ENCODE peak calls at places on chromosomes 12 and 14, in four cellular contexts. V is tibial nerve, D is BE2C, X is fibroblast of lung. B is an unnamed sample.

GRCh38 chr12:31215521-31216232 is 110.3 kb downstream of the SINHCAF start:
- DNase-seq in V (no peak), D (no peak), X (no peak), B (no peak)

GRCh38 chr12:132516064-132517012 is 26.4 kb downstream of the FBRSL1 start:
- DNase-seq in V (no peak), D (no peak), X (no peak), B (no peak)

GRCh38 chr12:18139254-18139653 is 49.3 kb upstream of the RERGL start:
- DNase-seq in V (no peak), D (no peak), X (no peak), B (no peak)

GRCh38 chr14:32104308-32104707 is 27.2 kb downstream of the ARHGAP5 start:
- DNase-seq in V (no peak), D (no peak), X (no peak), B (no peak)

GRCh38 chr12:87140257-87140656 is 884.1 kb upstream of the MGAT4C start:
- DNase-seq in V (no peak), D (no peak), X (peak), B (no peak)

GRCh38 chr12:121295746-121296617 is 527 bp downstream of the CAMKK2 start:
- DNase-seq in V (no peak), D (no peak), X (no peak), B (no peak)

GRCh38 chr12:116864371-116865160 is 16.7 kb downstream of the HRK start:
- DNase-seq in V (no peak), D (no peak), X (peak), B (peak)

GRCh38 chr12:31118347-31118830 is 44.7 kb downstream of the DDX11 start:
- DNase-seq in V (no peak), D (no peak), X (no peak), B (no peak)

GRCh38 chr12:57759360-57759980 is 4.6 kb downstream of the MARCHF9 start:
- DNase-seq in V (no peak), D (peak), X (no peak), B (no peak)

GRCh38 chr14:101109347-101109638 is 205.8 kb upstream of the RTL1 start:
- DNase-seq in V (no peak), D (no peak), X (no peak), B (no peak)

GRCh38 chr12:67758119-67758873 is 109.8 kb downstream of the DYRK2 start:
- DNase-seq in V (no peak), D (no peak), X (no peak), B (no peak)

GRCh38 chr14:67524152-67524963 is 8.7 kb upstream of the PLEKHH1 start:
- DNase-seq in V (no peak), D (no peak), X (no peak), B (no peak)

GRCh38 chr12:53596920-53597363 is 29.2 kb downstream of the ATF7 start:
- DNase-seq in V (no peak), D (no peak), X (peak), B (peak)

GRCh38 chr14:64536488-64537245 is 3.9 kb upstream of the HSPA2 start:
- DNase-seq in V (no peak), D (no peak), X (no peak), B (peak)

GRCh38 chr12:12717586-12718381 is 616 bp downstream of the CDKN1B start:
- DNase-seq in V (peak), D (peak), X (no peak), B (no peak)

GRCh38 chr14:77053046-77053841 is 24.7 kb upstream of the IRF2BPL start:
- DNase-seq in V (peak), D (peak), X (peak), B (no peak)

GRCh38 chr14:96598332-96598928 is 96.2 kb downstream of the PAPOLA start:
- DNase-seq in V (no peak), D (peak), X (no peak), B (no peak)

GRCh38 chr14:24633353-24633752 is 637 bp downstream of the GZMB start:
- DNase-seq in V (no peak), D (no peak), X (no peak), B (no peak)

GRCh38 chr12:82665142-82665923 is 21.4 kb upstream of the TMTC2 start:
- DNase-seq in V (no peak), D (no peak), X (no peak), B (no peak)

GRCh38 chr12:116194935-116195431 is 82.5 kb downstream of the MED13L start:
- DNase-seq in V (no peak), D (no peak), X (no peak), B (no peak)

GRCh38 chr12:33977887-33978286 is 44.4 kb upstream of the ALG10 start:
- DNase-seq in V (no peak), D (no peak), X (no peak), B (no peak)

GRCh38 chr12:117121456-117121855 is 22.2 kb upstream of the TESC start:
- DNase-seq in V (no peak), D (no peak), X (no peak), B (no peak)

GRCh38 chr12:119180380-119181040 is 1.8 kb downstream of the HSPB8 start:
- DNase-seq in V (peak), D (no peak), X (peak), B (peak)

GRCh38 chr14:76772300-76773187 is 11.3 kb downstream of the VASH1 start:
- DNase-seq in V (peak), D (peak), X (peak), B (no peak)

GRCh38 chr12:57149309-57149900 is 2.0 kb upstream of the LRP1-AS start:
- DNase-seq in V (peak), D (no peak), X (peak), B (no peak)

GRCh38 chr14:47262801-47263200 is 412.6 kb downstream of the MDGA2 start:
- DNase-seq in V (no peak), D (no peak), X (no peak), B (no peak)

GRCh38 chr14:69350892-69351291 is 47.2 kb downstream of the ERH start:
- DNase-seq in V (no peak), D (no peak), X (no peak), B (no peak)

GRCh38 chr14:105885561-105886320 is 359.4 kb downstream of the TMEM121 start:
- DNase-seq in V (no peak), D (peak), X (no peak), B (no peak)

GRCh38 chr14:95196268-95196667 is 38.9 kb upstream of the DICER1 start:
- DNase-seq in V (no peak), D (no peak), X (no peak), B (no peak)

GRCh38 chr12:65881965-65882413 is 57.7 kb downstream of the HMGA2 start:
- DNase-seq in V (peak), D (no peak), X (peak), B (no peak)

GRCh38 chr12:121926874-121927706 is 8.7 kb downstream of the CFAP251 start:
- DNase-seq in V (no peak), D (no peak), X (no peak), B (no peak)

GRCh38 chr12:29273178-29273843 is 107.7 kb downstream of the ERGIC2 start:
- DNase-seq in V (no peak), D (no peak), X (no peak), B (no peak)

GRCh38 chr14:34650786-34651584 is 21.0 kb upstream of the SNX6 start:
- DNase-seq in V (no peak), D (no peak), X (peak), B (peak)

DNA sequence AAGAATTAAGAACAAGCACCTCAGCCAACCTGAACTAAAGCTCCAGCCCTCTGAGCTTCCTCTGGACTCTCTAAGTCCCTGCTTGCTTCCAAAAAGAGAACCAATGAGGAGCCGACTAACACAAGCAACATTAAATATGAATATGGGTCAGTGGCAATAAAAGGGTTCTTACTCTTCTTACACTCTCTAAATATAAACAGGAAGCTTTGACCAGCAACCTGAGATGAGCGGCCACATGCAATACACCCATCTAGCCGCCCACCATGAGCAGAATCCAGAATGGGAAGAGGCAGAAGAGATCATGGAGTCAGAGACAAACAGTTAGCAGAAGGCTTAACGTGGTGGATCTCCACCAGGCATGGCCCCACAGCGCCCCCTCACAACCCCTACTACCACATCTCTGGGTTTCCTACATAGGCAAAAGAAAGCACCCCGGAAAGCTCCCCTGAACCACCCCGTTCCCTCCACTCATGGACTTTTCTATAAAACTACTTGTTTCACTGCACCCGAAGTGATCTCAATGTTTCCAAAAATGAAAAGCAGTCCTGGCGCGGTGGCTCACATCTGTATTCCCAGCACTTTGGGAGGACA is 59.4 kb downstream of the TTC7B start:
- DNase-seq in V (no peak), D (no peak), X (no peak), B (no peak)
- TF ChIP-seq CTCF in V (no peak), D (peak), X (no peak), B (peak)

DNA sequence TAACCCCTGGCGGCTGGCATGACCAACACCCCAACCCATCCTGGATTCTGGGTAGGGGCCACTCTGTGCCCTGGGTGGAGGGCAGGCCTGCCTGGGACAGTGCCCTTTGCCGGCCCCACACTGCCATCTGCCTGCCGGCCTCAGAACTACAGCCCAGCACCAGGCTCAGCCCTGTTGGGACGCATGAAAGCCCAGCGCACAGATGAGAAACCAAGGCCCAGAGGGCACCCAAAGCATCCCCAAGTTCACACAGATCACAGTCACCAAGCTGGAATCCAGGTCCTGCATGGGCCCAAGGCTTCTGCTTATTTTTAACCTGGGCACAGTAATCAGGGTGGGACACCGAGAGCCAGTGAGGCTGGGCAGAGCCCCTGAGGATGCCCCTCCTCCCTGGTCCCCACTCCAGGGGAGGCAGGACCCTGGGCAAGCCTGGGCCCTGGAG is 26.2 kb downstream of the RFLNA start:
- DNase-seq in V (peak), D (peak), X (peak), B (peak)
- TF ChIP-seq CTCF in V (peak), D (peak), X (peak), B (peak)

DNA sequence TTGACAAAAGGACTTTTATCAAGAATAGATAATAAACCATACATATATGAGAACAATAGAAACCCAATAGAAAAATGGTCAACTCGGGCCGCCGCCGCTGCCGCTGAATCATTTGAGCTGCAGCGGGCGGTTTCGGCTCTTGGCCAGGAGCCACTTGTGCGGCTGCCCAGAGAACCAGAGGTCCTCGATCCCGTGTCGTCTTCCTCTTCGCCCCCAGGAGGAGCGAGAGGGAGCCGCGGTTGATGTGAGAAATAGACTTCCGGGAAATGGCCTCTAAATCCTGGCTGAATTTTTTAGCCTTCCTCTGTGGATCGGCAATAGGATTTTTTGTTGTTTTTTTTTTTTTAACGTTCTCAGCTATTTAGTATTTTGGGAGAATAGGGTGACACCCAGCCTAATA is 44.8 kb downstream of the CPSF6 start:
- DNase-seq in V (peak), D (peak), X (peak), B (peak)
- TF ChIP-seq CTCF in V (no peak), D (peak), X (no peak), B (peak)

GRCh38 chr14:93137864-93138263 is 22.1 kb upstream of the ITPK1 start:
- DNase-seq in V (no peak), D (peak), X (peak), B (no peak)
- TF ChIP-seq CTCF in V (no peak), D (peak), X (no peak), B (no peak)

DNA sequence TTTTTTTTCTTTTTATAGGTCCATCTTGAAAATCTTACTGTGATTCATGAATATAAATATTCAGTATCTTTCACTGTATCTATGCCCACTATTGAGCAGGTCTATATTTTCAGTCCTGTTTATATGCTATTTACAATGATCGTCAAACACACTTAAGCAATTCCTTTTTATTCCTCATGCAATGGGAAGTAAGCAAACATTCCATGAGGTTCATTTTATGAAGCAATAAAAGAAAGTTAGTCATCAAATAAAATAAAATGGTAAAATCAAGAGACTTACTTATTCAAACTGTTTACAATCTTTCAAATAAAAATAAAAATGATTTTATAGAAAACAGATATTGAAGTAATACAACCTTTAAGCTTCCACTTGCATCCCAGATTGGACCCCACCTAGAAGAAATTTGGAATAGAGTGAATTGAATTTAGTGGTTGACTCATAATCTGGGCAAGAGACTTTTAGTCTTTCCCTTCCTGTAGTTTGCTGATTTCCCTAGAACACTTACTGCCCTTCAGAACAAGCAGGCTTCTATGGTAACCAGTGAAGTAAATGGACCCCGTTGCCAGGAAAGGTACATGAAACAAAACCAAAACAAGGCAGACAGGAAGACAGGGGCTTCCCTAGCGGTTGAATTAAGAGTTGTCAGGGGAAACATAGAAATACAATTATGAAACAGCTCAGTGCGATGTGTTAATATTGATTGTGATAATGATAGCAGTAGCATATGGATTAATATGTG is 241.0 kb upstream of the ATP2B1 start:
- DNase-seq in V (peak), D (no peak), X (peak), B (peak)
- TF ChIP-seq CTCF in V (no peak), D (no peak), X (peak), B (peak)

GRCh38 chr12:59650594-59651229 is 54.9 kb downstream of the SLC16A7 start:
- DNase-seq in V (no peak), D (no peak), X (no peak), B (peak)
- TF ChIP-seq CTCF in V (no peak), D (peak), X (no peak), B (no peak)

GRCh38 chr12:42284157-42284556 is 41.7 kb downstream of the ZCRB1 start:
- DNase-seq in V (no peak), D (no peak), X (no peak), B (no peak)
- TF ChIP-seq CTCF in V (no peak), D (no peak), X (no peak), B (no peak)

DNA sequence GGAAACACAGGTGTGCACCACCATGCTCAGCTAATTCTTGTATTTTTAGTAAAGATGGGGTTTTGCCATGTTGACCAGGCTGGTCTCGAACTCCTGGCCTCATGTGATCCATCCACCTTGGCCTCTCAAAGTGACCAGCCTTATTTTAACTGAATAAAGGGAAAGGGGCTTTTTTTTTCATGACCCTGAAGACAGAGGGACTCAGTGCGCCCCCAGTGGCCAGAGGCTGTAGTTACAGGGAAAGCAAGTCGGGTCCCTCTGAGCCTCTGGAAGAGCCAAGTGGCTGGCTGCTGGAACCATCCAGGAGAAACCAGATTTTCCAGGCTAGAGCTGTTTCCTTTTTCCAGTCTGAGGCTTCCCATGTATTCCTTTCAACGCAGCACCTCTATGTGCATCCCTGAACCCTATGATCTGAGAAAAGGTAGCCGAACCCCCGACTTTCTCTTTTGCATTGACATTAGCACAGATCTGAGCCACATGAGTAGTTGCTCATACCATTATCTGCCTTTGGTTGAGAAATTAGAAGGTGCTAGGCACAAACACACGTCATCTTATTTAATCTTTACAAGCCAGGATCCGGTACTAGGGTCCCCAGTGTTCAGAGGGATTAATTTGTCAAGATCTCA is 342.7 kb downstream of the CACNA1C start:
- DNase-seq in V (peak), D (peak), X (peak), B (no peak)
- TF ChIP-seq CTCF in V (peak), D (peak), X (peak), B (peak)

GRCh38 chr14:103105580-103106168 is 11.1 kb downstream of the EXOC3L4 start:
- DNase-seq in V (no peak), D (no peak), X (no peak), B (no peak)
- TF ChIP-seq CTCF in V (no peak), D (peak), X (no peak), B (no peak)